ENCODE peak calls at places on chromosomes 1 and 21, in four cellular contexts. B is A549, R is pulmonary artery endothelial cell, F is testis. N is an unnamed sample.
A peak's percentile ranks its signal among the peaks of the same experiment; 100 is the strongest.

GRCh38 chr21:39021475-39021832 is 161.8 kb downstream of the PSMG1 start:
- DNase-seq in B (no peak), F (no peak), R (no peak), N (no peak)

GRCh38 chr1:227998374-227999055 is 8.3 kb upstream of the WNT3A start:
- DNase-seq in B (no peak), F (no peak), R (no peak), N (peak; percentile 10)

GRCh38 chr1:169483500-169483966 is 2.2 kb downstream of the SLC19A2 start:
- DNase-seq in F (peak; percentile 78), B (no peak), R (no peak), N (peak; percentile 73)

GRCh38 chr1:51946300-51946699 is 44.2 kb downstream of the RAB3B start:
- DNase-seq in R (no peak), F (no peak), B (no peak), N (no peak)

GRCh38 chr1:92961131-92961895 is at the start of gene DIPK1A:
- DNase-seq in R (peak; percentile 7), B (peak; percentile 51), F (peak; percentile 85), N (peak; percentile 74)

GRCh38 chr1:119564548-119564947 is 57.5 kb downstream of the HSD3B1 start:
- DNase-seq in F (no peak), R (no peak), B (no peak), N (no peak)

GRCh38 chr1:30375156-30375555 is 348.2 kb downstream of the MATN1 start:
- DNase-seq in F (peak; percentile 2), R (no peak), B (no peak), N (no peak)

GRCh38 chr1:216462061-216462775 is 39.0 kb upstream of the USH2A start:
- DNase-seq in B (no peak), R (no peak), F (no peak), N (no peak)

GRCh38 chr1:220592714-220593113 is 64.8 kb downstream of the MARK1 start:
- DNase-seq in R (no peak), F (no peak), B (no peak), N (no peak)

GRCh38 chr1:229223498-229223897 is 47.4 kb upstream of the RAB4A start:
- DNase-seq in R (no peak), B (no peak), F (no peak), N (peak; percentile 59)

GRCh38 chr1:115069626-115070308 is 19.5 kb downstream of the TSPAN2 start:
- DNase-seq in R (no peak), B (no peak), F (no peak), N (no peak)

GRCh38 chr1:23964235-23964668 is 4.6 kb downstream of the PNRC2 start:
- DNase-seq in R (no peak), F (no peak), B (no peak), N (no peak)

GRCh38 chr1:169052727-169053126 is 53.8 kb upstream of the ATP1B1 start:
- DNase-seq in F (no peak), R (no peak), B (no peak), N (no peak)

GRCh38 chr1:65412256-65412983 is 8.0 kb upstream of the LEPR start:
- DNase-seq in R (no peak), F (no peak), B (no peak), N (no peak)

GRCh38 chr1:227459326-227459841 is 104.0 kb upstream of the ZNF678 start:
- DNase-seq in F (no peak), B (no peak), R (no peak), N (no peak)